ENCODE peak calls at places on chromosome 9, in eight cellular contexts. A is esophagus squamous epithelium; T is GM12865; O is occipital lobe; D is H7; F is fibroblast of the conjunctiva; L is Right ventricle myocardium superior; S is activated CD4-positive, alpha-beta T cell treated with anti-CD3 and anti-CD28 coated beads, Interleukin-2, amount 50 U/mL, for 24 hours. M is an unnamed sample.

GRCh38 chr9:135471751-135472640 is 7.6 kb upstream of the PPP1R26 start:
- DNase-seq in F (no peak), A (no peak), O (no peak), D (peak), L (no peak), S (no peak), T (no peak), M (no peak)

GRCh38 chr9:120974921-120975320 is 48.3 kb upstream of the TRAF1 start:
- DNase-seq in F (no peak), T (no peak), S (no peak), L (no peak), O (no peak), A (no peak), D (no peak), M (no peak)

GRCh38 chr9:123741214-123741613 is 188.7 kb downstream of the DENND1A start:
- DNase-seq in A (no peak), F (no peak), O (no peak), T (no peak), S (no peak), D (no peak), L (no peak), M (no peak)

GRCh38 chr9:129785866-129786265 is 17.1 kb upstream of the TOR1B start:
- DNase-seq in T (no peak), O (no peak), S (no peak), D (no peak), L (no peak), A (no peak), F (no peak), M (no peak)

GRCh38 chr9:28866951-28867350 is 1293.7 kb upstream of the C9orf72 start:
- DNase-seq in F (no peak), L (no peak), O (no peak), S (no peak), A (no peak), D (no peak), T (no peak), M (no peak)

GRCh38 chr9:120532475-120532874 is 47.5 kb downstream of the CDK5RAP2 start:
- DNase-seq in O (no peak), F (peak), A (no peak), T (no peak), D (no peak), S (no peak), L (peak), M (no peak)

GRCh38 chr9:128614728-128615127 is 41.9 kb downstream of the DYNC2I2 start:
- DNase-seq in L (no peak), S (no peak), F (no peak), D (no peak), A (no peak), O (no peak), T (no peak), M (no peak)

GRCh38 chr9:137199411-137200121 is 975 bp downstream of the TPRN start:
- DNase-seq in D (peak), L (no peak), O (no peak), F (no peak), T (no peak), A (no peak), S (no peak), M (no peak)

GRCh38 chr9:110282023-110282766 is 25.9 kb upstream of the TXN start:
- DNase-seq in D (no peak), T (no peak), A (no peak), L (no peak), F (no peak), S (no peak), O (no peak), M (no peak)

GRCh38 chr9:77977210-77977611 is 54.4 kb downstream of the GNAQ start:
- DNase-seq in D (peak), A (no peak), O (no peak), S (no peak), L (peak), F (peak), T (peak), M (peak)

GRCh38 chr9:126704157-126704941 is 90.6 kb downstream of the LMX1B start:
- DNase-seq in A (no peak), S (no peak), L (no peak), O (peak), F (no peak), D (peak), T (no peak), M (peak)

GRCh38 chr9:112224401-112225289 is 49.5 kb upstream of the SUSD1 start:
- DNase-seq in T (peak), L (no peak), O (no peak), F (no peak), A (no peak), S (no peak), D (no peak), M (no peak)

GRCh38 chr9:115593587-115594091 is 475.7 kb upstream of the TNC start:
- DNase-seq in L (no peak), O (no peak), D (peak), A (no peak), F (peak), S (no peak), T (peak), M (peak)

GRCh38 chr9:20624201-20625002 is 2.1 kb upstream of the MLLT3 start:
- DNase-seq in A (no peak), O (peak), T (peak), F (peak), D (peak), S (no peak), L (peak), M (peak)

GRCh38 chr9:81538929-81539716 is 150.2 kb downstream of the TLE1 start:
- DNase-seq in S (no peak), L (no peak), F (no peak), D (no peak), O (no peak), A (no peak), T (no peak), M (no peak)

GRCh38 chr9:136587145-136587943 is 41.5 kb upstream of the NOTCH1 start:
- DNase-seq in S (no peak), L (peak), O (peak), F (peak), T (no peak), A (no peak), D (peak), M (no peak)